ENCODE peak calls at places on chromosomes 11 and 22, in six cellular contexts. M, J, A, P, N and Q are unnamed samples.

GRCh38 chr11:7605544-7605943 is 67.8 kb downstream of the CYB5R2 start:
- DNase-seq in M (no peak), J (peak), A (no peak), P (peak), N (peak), Q (no peak)

GRCh38 chr11:16893456-16894076 is 120.6 kb downstream of the PLEKHA7 start:
- DNase-seq in M (no peak), J (no peak), A (no peak), P (no peak), N (no peak), Q (no peak)

GRCh38 chr22:28044546-28045173 is 125.6 kb upstream of the PITPNB start:
- DNase-seq in M (no peak), J (no peak), A (no peak), P (no peak), N (no peak), Q (no peak)

GRCh38 chr22:31083923-31084810 is 3.0 kb downstream of the SMTN start:
- DNase-seq in M (no peak), J (no peak), A (peak), P (no peak), N (no peak), Q (peak)

GRCh38 chr11:69843529-69843921 is 24.3 kb upstream of the FGF3 start:
- DNase-seq in M (no peak), J (no peak), A (no peak), P (no peak), N (no peak), Q (no peak)

GRCh38 chr11:129239207-129239606 is 47.1 kb upstream of the ARHGAP32 start:
- DNase-seq in M (no peak), J (no peak), A (no peak), P (no peak), N (no peak), Q (no peak)

GRCh38 chr11:3956038-3956437 is 100.6 kb downstream of the STIM1 start:
- DNase-seq in M (no peak), J (no peak), A (no peak), P (no peak), N (no peak), Q (no peak)

GRCh38 chr11:19393119-19393518 is 152.4 kb upstream of the E2F8 start:
- DNase-seq in M (no peak), J (no peak), A (no peak), P (no peak), N (no peak), Q (no peak)

GRCh38 chr22:46528121-46528610 is 9.3 kb downstream of the CELSR1 start:
- DNase-seq in M (no peak), J (peak), A (no peak), P (peak), N (no peak), Q (no peak)

GRCh38 chr11:66112041-66112491 is 42.0 kb downstream of the PACS1 start:
- DNase-seq in M (no peak), J (no peak), A (no peak), P (peak), N (no peak), Q (no peak)

GRCh38 chr11:1299621-1300020 is 9.8 kb downstream of the TOLLIP start:
- DNase-seq in M (no peak), J (no peak), A (peak), P (no peak), N (no peak), Q (no peak)

GRCh38 chr22:47090591-47091240 is 328.3 kb downstream of the TBC1D22A start:
- DNase-seq in M (no peak), J (peak), A (no peak), P (peak), N (no peak), Q (no peak)

GRCh38 chr11:32108576-32108975 is 17.7 kb downstream of the RCN1 start:
- DNase-seq in M (no peak), J (no peak), A (no peak), P (no peak), N (no peak), Q (no peak)

GRCh38 chr22:45376703-45377102 is 36.7 kb downstream of the SMC1B start:
- DNase-seq in M (peak), J (peak), A (peak), P (peak), N (no peak), Q (no peak)

GRCh38 chr11:12235549-12235944 is 125.2 kb downstream of the MICAL2 start:
- DNase-seq in M (no peak), J (no peak), A (no peak), P (peak), N (no peak), Q (no peak)

GRCh38 chr11:8593455-8593854 is 573 bp downstream of the STK33 start:
- DNase-seq in M (no peak), J (no peak), A (no peak), P (no peak), N (no peak), Q (no peak)

GRCh38 chr11:57513911-57514537 is 1.5 kb downstream of the SLC43A1 start:
- DNase-seq in M (peak), J (peak), A (peak), P (peak), N (no peak), Q (peak)

GRCh38 chr11:34650528-34650927 is 29.6 kb downstream of the EHF start:
- DNase-seq in M (no peak), J (no peak), A (no peak), P (peak), N (peak), Q (no peak)

GRCh38 chr11:108680267-108680666 is 15.4 kb downstream of the DDX10 start:
- DNase-seq in M (no peak), J (peak), A (no peak), P (peak), N (no peak), Q (no peak)

GRCh38 chr11:3123316-3123715 is 41.8 kb downstream of the OSBPL5 start:
- DNase-seq in M (peak), J (peak), A (peak), P (peak), N (peak), Q (peak)

GRCh38 chr11:12716816-12717215 is 42.6 kb downstream of the TEAD1 start:
- DNase-seq in M (no peak), J (no peak), A (no peak), P (no peak), N (no peak), Q (no peak)

GRCh38 chr11:128725630-128726461 is 32.0 kb downstream of the FLI1 start:
- DNase-seq in M (peak), J (peak), A (no peak), P (peak), N (no peak), Q (no peak)

GRCh38 chr11:126319374-126319740 is 15.5 kb downstream of the DCPS start:
- DNase-seq in M (no peak), J (peak), A (no peak), P (no peak), N (no peak), Q (no peak)

GRCh38 chr11:8063319-8063718 is 17.7 kb upstream of the TUB start:
- DNase-seq in M (peak), J (peak), A (peak), P (peak), N (no peak), Q (peak)

GRCh38 chr11:118342503-118343161 is at the start of gene CD3D:
- DNase-seq in M (no peak), J (no peak), A (no peak), P (no peak), N (no peak), Q (no peak)

GRCh38 chr11:15878756-15879155 is 477.6 kb downstream of the SOX6 start:
- DNase-seq in M (no peak), J (no peak), A (no peak), P (no peak), N (no peak), Q (no peak)

GRCh38 chr22:46012182-46012880 is 35.4 kb upstream of the WNT7B start:
- DNase-seq in M (no peak), J (no peak), A (peak), P (no peak), N (no peak), Q (peak)

GRCh38 chr22:38074181-38075104 is 9.5 kb downstream of the SLC16A8 start:
- DNase-seq in M (no peak), J (peak), A (no peak), P (peak), N (no peak), Q (no peak)

GRCh38 chr11:123578778-123579481 is 75.5 kb downstream of the SCN3B start:
- DNase-seq in M (no peak), J (no peak), A (no peak), P (no peak), N (no peak), Q (no peak)

GRCh38 chr11:113896156-113896879 is 8.3 kb upstream of the HTR3B start:
- DNase-seq in M (peak), J (peak), A (peak), P (peak), N (no peak), Q (no peak)

GRCh38 chr11:46367244-46367915 is 14.1 kb upstream of the MDK start:
- DNase-seq in M (peak), J (peak), A (peak), P (peak), N (no peak), Q (peak)

GRCh38 chr11:66548041-66548440 is 1.3 kb downstream of the ACTN3 start:
- DNase-seq in M (no peak), J (no peak), A (peak), P (no peak), N (no peak), Q (peak)

GRCh38 chr11:47941907-47942558 is 38.3 kb upstream of the PTPRJ start:
- DNase-seq in M (no peak), J (no peak), A (no peak), P (no peak), N (no peak), Q (no peak)

GRCh38 chr11:112421854-112422253 is 161.2 kb upstream of the PLET1 start:
- DNase-seq in M (no peak), J (no peak), A (no peak), P (no peak), N (no peak), Q (no peak)

GRCh38 chr11:60130496-60130895 is 42.0 kb downstream of the MS4A2 start:
- DNase-seq in M (no peak), J (no peak), A (no peak), P (peak), N (no peak), Q (no peak)
- TF ChIP-seq CTCF in M (no peak), J (peak), A (no peak), P (no peak), N (no peak), Q (no peak)

GRCh38 chr11:67666676-67667489 is 7.5 kb downstream of the ALDH3B2 start:
- DNase-seq in M (no peak), J (no peak), A (no peak), P (no peak), N (no peak), Q (no peak)
- H3K4me3 ChIP-seq in M (no peak), J (no peak), A (no peak), P (no peak), N (no peak), Q (no peak)

DNA sequence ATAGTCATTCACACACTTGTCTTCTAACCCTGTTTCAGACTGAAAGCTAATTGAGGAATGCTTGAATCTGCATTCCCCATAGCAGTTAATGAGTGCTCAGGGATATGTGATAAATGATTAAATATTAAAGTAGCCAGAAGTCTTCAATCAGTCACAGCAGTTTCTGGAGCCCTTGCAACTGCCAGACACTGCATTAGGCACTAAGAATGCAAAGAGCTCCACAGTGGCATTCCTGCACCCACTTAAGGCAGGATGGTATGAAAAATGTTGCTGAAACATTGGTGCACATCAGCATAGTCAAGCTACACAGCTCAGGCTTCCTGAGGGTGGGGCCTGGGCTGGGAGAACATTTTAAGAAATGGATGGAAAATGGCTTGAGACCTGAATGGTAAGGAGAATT is 6.5 kb downstream of the DTX4 start:
- DNase-seq in M (no peak), J (no peak), A (no peak), P (no peak), N (no peak), Q (no peak)
- TF ChIP-seq CTCF in M (no peak), J (no peak), A (no peak), P (no peak), N (no peak), Q (no peak)

DNA sequence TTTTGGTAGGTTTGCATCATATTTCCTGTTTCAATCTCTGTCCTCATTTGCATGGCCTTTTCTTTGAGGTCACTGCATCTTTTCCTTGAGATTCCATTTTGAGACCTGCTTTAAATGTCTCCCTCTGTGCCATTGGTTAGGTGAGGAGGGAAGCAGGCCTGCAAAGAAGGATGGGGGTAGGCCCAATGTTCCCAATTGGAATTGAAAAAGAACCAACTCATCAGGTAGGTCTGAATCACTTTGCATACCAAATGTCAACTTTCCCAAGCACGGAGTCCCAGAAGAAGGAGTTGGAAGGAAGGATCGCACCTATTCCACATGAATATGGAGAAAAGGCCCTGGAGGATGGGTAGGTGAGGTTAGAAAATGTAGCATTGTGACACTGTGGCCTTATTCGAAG is 318.5 kb downstream of the BLID start:
- DNase-seq in M (no peak), J (no peak), A (no peak), P (no peak), N (no peak), Q (no peak)
- H3K4me3 ChIP-seq in M (no peak), J (no peak), A (no peak), P (no peak), N (no peak), Q (no peak)

GRCh38 chr22:50525104-50525958 is at the start of gene SCO2:
- DNase-seq in M (peak), J (peak), A (peak), P (peak), N (peak), Q (peak)
- TF ChIP-seq CTCF in M (peak), J (peak), A (peak), P (peak), N (peak), Q (peak)

GRCh38 chr11:134068829-134069425 is at the start of gene JAM3:
- DNase-seq in M (peak), J (peak), A (peak), P (peak), N (peak), Q (peak)

GRCh38 chr11:134071306-134071705 is 2.4 kb downstream of the JAM3 start:
- DNase-seq in M (no peak), J (no peak), A (no peak), P (no peak), N (no peak), Q (no peak)

GRCh38 chr11:134071766-134072403 is 3.0 kb downstream of the JAM3 start:
- DNase-seq in M (no peak), J (peak), A (no peak), P (no peak), N (no peak), Q (no peak)

GRCh38 chr11:134069426-134069921 is 602 bp downstream of the JAM3 start:
- DNase-seq in M (no peak), J (peak), A (no peak), P (peak), N (no peak), Q (peak)

DNA sequence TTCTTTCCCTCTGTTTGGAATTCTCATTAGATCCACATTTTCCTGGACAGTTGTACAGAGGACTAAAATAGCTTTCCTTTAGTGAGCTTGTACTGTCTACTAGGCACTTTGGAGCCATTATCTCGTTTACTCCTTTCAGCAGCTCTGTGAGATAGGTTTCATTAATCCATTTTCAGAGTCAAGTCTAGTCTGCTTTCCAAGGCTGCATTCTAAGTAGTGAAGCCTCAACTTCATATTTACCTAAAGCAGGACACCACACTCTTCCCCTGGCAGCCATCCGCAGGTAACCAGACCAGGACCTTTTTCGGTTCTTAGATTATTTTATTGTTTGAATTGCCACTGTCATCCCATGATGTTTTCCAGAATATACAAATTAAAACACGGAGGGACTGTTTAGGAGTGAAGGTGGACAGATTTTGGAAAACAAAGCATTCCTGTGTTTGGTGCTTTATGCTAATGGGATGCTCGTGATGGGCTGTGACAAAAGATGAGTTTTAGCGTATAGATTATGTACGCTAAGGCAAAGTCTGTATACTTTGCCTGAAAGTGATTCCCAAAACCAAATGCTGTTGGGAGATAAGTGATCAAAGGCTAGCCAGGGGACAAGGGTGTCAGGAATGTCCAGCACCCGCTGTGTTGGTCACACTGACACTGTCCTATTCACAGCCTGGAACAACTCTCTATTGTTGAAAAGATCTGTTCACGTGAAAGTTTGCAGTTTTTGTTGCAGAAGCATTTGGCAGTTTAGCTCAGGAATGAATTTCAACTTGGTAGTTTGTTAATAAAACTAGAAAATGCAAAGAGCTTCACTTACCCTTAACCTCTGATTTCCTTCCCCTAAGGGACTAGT is 1.3 kb downstream of the JAM3 start:
- DNase-seq in M (no peak), J (no peak), A (no peak), P (no peak), N (no peak), Q (no peak)
- H3K4me3 ChIP-seq in M (peak), J (peak), A (peak), P (peak), N (peak), Q (peak)

DNA sequence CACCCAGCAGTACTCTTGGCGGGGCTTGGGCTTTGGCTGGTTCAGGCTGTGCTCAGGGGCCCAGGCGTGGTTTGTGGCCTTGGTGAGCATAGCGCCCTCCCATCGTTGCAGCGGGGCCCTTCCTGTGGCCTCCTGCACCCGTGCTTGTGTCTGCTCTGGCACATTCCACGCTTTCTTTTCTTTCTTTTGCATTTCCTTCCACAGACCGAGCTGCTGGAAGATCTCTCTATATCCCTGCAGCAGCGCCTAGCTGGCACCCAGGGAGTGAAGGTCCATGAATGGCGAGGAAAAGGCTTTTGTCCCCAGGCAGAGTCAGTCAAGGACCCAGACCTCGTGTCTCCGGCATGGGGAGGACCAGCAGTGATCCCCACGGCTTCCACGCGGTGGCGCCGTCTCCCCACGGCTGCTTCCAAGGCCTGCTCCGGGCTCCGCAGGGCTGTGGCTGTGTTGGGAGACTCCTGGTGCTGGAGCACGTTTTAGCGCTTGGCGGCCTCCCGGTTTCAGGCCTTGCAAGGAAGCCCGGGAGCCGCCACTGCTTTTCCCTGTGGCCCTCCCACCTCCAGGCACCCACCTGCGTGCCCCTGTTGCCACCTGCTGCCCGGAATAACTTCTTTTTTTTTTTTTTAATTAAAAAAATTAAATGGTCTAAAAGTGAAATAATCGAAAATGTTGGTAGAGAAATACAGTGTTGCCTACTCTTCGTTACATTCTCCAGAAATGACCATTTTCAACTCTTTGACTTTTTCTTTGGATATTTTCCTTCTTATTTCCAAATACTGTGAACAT is 28.5 kb downstream of the GLB1L2 start:
- DNase-seq in M (peak), J (peak), A (peak), P (peak), N (peak), Q (peak)
- TF ChIP-seq CTCF in M (peak), J (peak), A (peak), P (peak), N (peak), Q (peak)

GRCh38 chr22:41525450-41526225 is 18.6 kb downstream of the POLR3H start:
- DNase-seq in M (no peak), J (no peak), A (no peak), P (no peak), N (no peak), Q (no peak)

GRCh38 chr22:41523464-41524221 is 20.6 kb downstream of the POLR3H start:
- DNase-seq in M (no peak), J (peak), A (no peak), P (peak), N (peak), Q (no peak)

GRCh38 chr22:41524809-41525449 is 19.3 kb downstream of the POLR3H start:
- DNase-seq in M (no peak), J (no peak), A (no peak), P (no peak), N (no peak), Q (peak)

GRCh38 chr22:41522813-41523212 is 21.5 kb downstream of the POLR3H start:
- DNase-seq in M (no peak), J (no peak), A (no peak), P (no peak), N (no peak), Q (no peak)

GRCh38 chr22:41524283-41524682 is 20.0 kb downstream of the POLR3H start:
- DNase-seq in M (peak), J (peak), A (no peak), P (peak), N (no peak), Q (peak)
- H3K4me3 ChIP-seq in M (no peak), J (no peak), A (no peak), P (no peak), N (no peak), Q (no peak)

GRCh38 chr11:62383822-62384221 is 35.0 kb upstream of the SCGB1A1 start:
- DNase-seq in M (no peak), J (peak), A (no peak), P (no peak), N (no peak), Q (no peak)

GRCh38 chr11:62390237-62390636 is 28.6 kb upstream of the SCGB1A1 start:
- DNase-seq in M (no peak), J (no peak), A (no peak), P (no peak), N (no peak), Q (no peak)

GRCh38 chr11:62390727-62391126 is 28.1 kb upstream of the SCGB1A1 start:
- DNase-seq in M (no peak), J (no peak), A (no peak), P (peak), N (no peak), Q (no peak)

GRCh38 chr11:62388999-62389398 is 29.8 kb upstream of the SCGB1A1 start:
- DNase-seq in M (no peak), J (no peak), A (no peak), P (no peak), N (no peak), Q (no peak)

GRCh38 chr11:62387381-62387780 is 31.5 kb upstream of the SCGB1A1 start:
- DNase-seq in M (no peak), J (no peak), A (no peak), P (no peak), N (no peak), Q (no peak)
- TF ChIP-seq CTCF in M (no peak), J (no peak), A (no peak), P (no peak), N (no peak), Q (no peak)

GRCh38 chr11:119921571-119921970 is 192.6 kb upstream of the NECTIN1 start:
- DNase-seq in M (no peak), J (no peak), A (no peak), P (no peak), N (no peak), Q (no peak)
- H3K4me3 ChIP-seq in M (no peak), J (no peak), A (no peak), P (no peak), N (no peak), Q (no peak)